ENCODE peak calls at places on chromosome 10, in six cellular contexts. U is RWPE1, S is Right ventricle myocardium inferior, H is right lobe of liver, Y is cardiac muscle cell, Z is body of pancreas. D is an unnamed sample.

GRCh38 chr10:103835121-103836045 is 20.0 kb downstream of the SH3PXD2A start:
- DNase-seq in U (no peak), S (peak; percentile 86), H (peak; percentile 66), Y (no peak), Z (peak; percentile 52), D (no peak)

GRCh38 chr10:10432306-10433035 is 585.2 kb upstream of the CELF2 start:
- DNase-seq in U (no peak), S (no peak), H (no peak), Y (no peak), Z (no peak), D (no peak)

GRCh38 chr10:89426230-89426868 is 12.0 kb downstream of the IFIT5 start:
- DNase-seq in U (peak; percentile 69), S (no peak), H (no peak), Y (peak; percentile 67), Z (peak; percentile 39), D (no peak)

GRCh38 chr10:61974611-61975010 is 73.1 kb downstream of the ARID5B start:
- DNase-seq in U (peak; percentile 26), S (no peak), H (no peak), Y (peak; percentile 40), Z (peak; percentile 62), D (no peak)

GRCh38 chr10:60470091-60470490 is 80.4 kb upstream of the ANK3 start:
- DNase-seq in U (no peak), S (no peak), H (no peak), Y (no peak), Z (no peak), D (no peak)

GRCh38 chr10:78218833-78219490 is 185.3 kb downstream of the RPS24 start:
- DNase-seq in U (no peak), S (no peak), H (no peak), Y (no peak), Z (no peak), D (no peak)

GRCh38 chr10:79342811-79343541 is 4.3 kb upstream of the PPIF start:
- DNase-seq in U (no peak), S (no peak), H (peak; percentile 58), Y (peak; percentile 21), Z (peak; percentile 71), D (no peak)

GRCh38 chr10:78411716-78412115 is 378.1 kb downstream of the RPS24 start:
- DNase-seq in U (no peak), S (no peak), H (no peak), Y (no peak), Z (no peak), D (no peak)

GRCh38 chr10:27372095-27372494 is 131.5 kb upstream of the ACBD5 start:
- DNase-seq in U (peak; percentile 3), S (no peak), H (no peak), Y (no peak), Z (no peak), D (no peak)

GRCh38 chr10:126391162-126391880 is 3.0 kb upstream of the ADAM12 start:
- DNase-seq in U (no peak), S (no peak), H (no peak), Y (no peak), Z (no peak), D (no peak)

GRCh38 chr10:33927347-33927746 is 592.9 kb upstream of the NRP1 start:
- DNase-seq in U (peak; percentile 95), S (no peak), H (no peak), Y (no peak), Z (no peak), D (no peak)

GRCh38 chr10:108970016-108970415 is 953.3 kb downstream of the XPNPEP1 start:
- DNase-seq in U (peak; percentile 5), S (no peak), H (no peak), Y (peak; percentile 2), Z (peak; percentile 7), D (no peak)

GRCh38 chr10:15588635-15589081 is 131.1 kb downstream of the ITGA8 start:
- DNase-seq in U (no peak), S (no peak), H (no peak), Y (no peak), Z (no peak), D (no peak)

GRCh38 chr10:26931223-26931622 is 70.5 kb upstream of the ABI1 start:
- DNase-seq in U (no peak), S (peak; percentile 62), H (no peak), Y (peak; percentile 27), Z (peak; percentile 61), D (no peak)

GRCh38 chr10:61793760-61794713 is 107.5 kb upstream of the ARID5B start:
- DNase-seq in U (no peak), S (no peak), H (no peak), Y (no peak), Z (no peak), D (no peak)